ENCODE peak calls at places on chromosomes 7 and 10, in nine cellular contexts. E is heart left ventricle, C is ascending aorta, I is IMR-90, X is fibroblast of lung, N is heart right ventricle, Q is cardiac muscle cell, P is BJ, B is MM.1S. L is an unnamed sample.

GRCh38 chr7:41889472-41889871 is 186.6 kb upstream of the INHBA start:
- DNase-seq in E (no peak), C (no peak), I (no peak), X (no peak), N (no peak), Q (peak; percentile 20), P (no peak), B (no peak), L (no peak)

GRCh38 chr10:58319599-58319998 is 15.2 kb upstream of the UBE2D1 start:
- DNase-seq in E (no peak), C (no peak), I (no peak), X (no peak), N (no peak), Q (no peak), P (no peak), B (no peak), L (no peak)

GRCh38 chr10:71725998-71726672 is 6.6 kb upstream of the C10orf105 start:
- DNase-seq in E (no peak), C (no peak), I (peak; percentile 39), X (peak; percentile 23), N (no peak), Q (no peak), P (no peak), B (peak; percentile 36), L (no peak)

GRCh38 chr10:20683345-20683744 is 213.8 kb downstream of the NEBL start:
- DNase-seq in E (no peak), C (no peak), I (no peak), X (no peak), N (no peak), Q (no peak), P (no peak), B (no peak), L (no peak)

GRCh38 chr7:55552320-55553086 is 19.8 kb downstream of the VOPP1 start:
- DNase-seq in E (peak; percentile 39), C (peak; percentile 51), I (peak; percentile 90), X (peak; percentile 71), N (no peak), Q (no peak), P (no peak), B (peak; percentile 43), L (peak; percentile 58)

GRCh38 chr10:7133270-7133669 is 277.6 kb downstream of the SFMBT2 start:
- DNase-seq in E (no peak), C (no peak), I (no peak), X (no peak), N (no peak), Q (no peak), P (no peak), B (no peak), L (no peak)

GRCh38 chr7:65746398-65746669 is 126.5 kb upstream of the VKORC1L1 start:
- DNase-seq in E (no peak), C (no peak), I (peak; percentile 72), X (peak; percentile 63), N (no peak), Q (no peak), P (no peak), B (no peak), L (no peak)

GRCh38 chr7:113752689-113753088 is 166.1 kb downstream of the PPP1R3A start:
- DNase-seq in E (no peak), C (no peak), I (no peak), X (no peak), N (no peak), Q (no peak), P (no peak), B (no peak), L (no peak)

GRCh38 chr10:44647877-44648542 is 263.1 kb upstream of the CXCL12 start:
- DNase-seq in E (peak; percentile 55), C (no peak), I (peak; percentile 71), X (peak; percentile 71), N (no peak), Q (no peak), P (peak; percentile 56), B (no peak), L (no peak)

GRCh38 chr10:73876971-73877370 is 2.6 kb upstream of the CAMK2G start:
- DNase-seq in E (no peak), C (no peak), I (peak; percentile 58), X (no peak), N (no peak), Q (no peak), P (no peak), B (peak; percentile 1), L (no peak)

GRCh38 chr10:14556285-14556956 is 218.3 kb downstream of the FAM107B start:
- DNase-seq in E (no peak), C (no peak), I (peak; percentile 23), X (peak; percentile 35), N (no peak), Q (peak; percentile 52), P (no peak), B (peak; percentile 97), L (no peak)

GRCh38 chr10:13629116-13629515 is 42.4 kb downstream of the PRPF18 start:
- DNase-seq in E (no peak), C (no peak), I (no peak), X (no peak), N (no peak), Q (no peak), P (peak; percentile 79), B (no peak), L (no peak)

GRCh38 chr10:79201706-79202105 is 132.9 kb downstream of the ZMIZ1 start:
- DNase-seq in E (no peak), C (no peak), I (no peak), X (no peak), N (no peak), Q (no peak), P (no peak), B (no peak), L (no peak)

GRCh38 chr10:30284860-30285594 is 64.1 kb downstream of the MTPAP start:
- DNase-seq in E (no peak), C (no peak), I (no peak), X (no peak), N (no peak), Q (peak; percentile 15), P (no peak), B (peak; percentile 57), L (no peak)

GRCh38 chr10:3464760-3465405 is 292.3 kb upstream of the PITRM1 start:
- DNase-seq in E (no peak), C (no peak), I (peak; percentile 17), X (no peak), N (no peak), Q (no peak), P (no peak), B (no peak), L (no peak)

GRCh38 chr10:68330852-68331454 is 911 bp upstream of the HNRNPH3 start:
- DNase-seq in E (peak; percentile 40), C (no peak), I (peak; percentile 23), X (peak; percentile 54), N (peak; percentile 21), Q (no peak), P (no peak), B (no peak), L (peak; percentile 45)

GRCh38 chr10:43093423-43094090 is 16.7 kb downstream of the RET start:
- DNase-seq in E (no peak), C (no peak), I (peak; percentile 6), X (no peak), N (no peak), Q (peak; percentile 55), P (no peak), B (no peak), L (peak; percentile 49)
- H3K27me3 ChIP-seq in E (no peaks in the 10 kb centered on the region), C (no peaks in the 10 kb centered on the region), I (peaks cover 30% of the 10 kb centered on the region), X (no peaks in the 10 kb centered on the region), N (peaks cover 15% of the 10 kb centered on the region), Q (no peaks in the 10 kb centered on the region), P (peaks cover 2% of the 10 kb centered on the region), B (no peaks in the 10 kb centered on the region), L (no peaks in the 10 kb centered on the region)

DNA sequence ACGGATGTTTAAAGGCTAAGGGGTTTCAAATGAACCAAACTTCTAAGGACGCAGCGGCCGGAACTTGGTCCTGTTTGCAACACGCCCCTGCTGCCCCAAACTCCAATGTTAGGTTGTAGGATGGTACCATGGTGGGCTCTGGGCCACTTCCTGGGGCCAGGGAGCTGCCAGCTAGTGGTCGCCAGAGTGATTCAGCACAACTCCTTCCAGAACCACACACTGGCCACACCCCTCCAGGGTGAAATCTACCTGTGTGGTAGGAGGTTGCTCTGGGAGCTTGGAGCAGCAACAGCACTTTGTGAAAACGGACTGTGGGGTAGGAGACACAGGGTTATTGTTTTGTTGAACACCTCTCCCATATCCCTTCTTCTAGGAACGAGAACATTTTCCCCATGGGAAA is 161.1 kb downstream of the FANK1 start:
- DNase-seq in E (no peak), C (no peak), I (no peak), X (no peak), N (no peak), Q (no peak), P (no peak), B (no peak), L (no peak)
- TF ChIP-seq CTCF in E (no peak), C (no peak), I (no peak), X (no peak), N (no peak), Q (no peak), P (no peak), B (no peak), L (no peak)

GRCh38 chr7:101754432-101755159 is 62.8 kb upstream of the CUX1 start:
- DNase-seq in E (no peak), C (no peak), I (peak; percentile 47), X (peak; percentile 54), N (no peak), Q (no peak), P (no peak), B (peak; percentile 58), L (no peak)
- H3K4me3 ChIP-seq in E (peak overlapping the region; percentile 33), C (peak overlapping the region; percentile 51), I (peak overlapping the region; percentile 71), X (peak overlapping the region; percentile 88), N (peak overlapping the region; percentile 56), Q (no peak overlapping the region), P (peak overlapping the region; percentile 46), B (peak overlapping the region; percentile 61), L (peak overlapping the region; percentile 56)

DNA sequence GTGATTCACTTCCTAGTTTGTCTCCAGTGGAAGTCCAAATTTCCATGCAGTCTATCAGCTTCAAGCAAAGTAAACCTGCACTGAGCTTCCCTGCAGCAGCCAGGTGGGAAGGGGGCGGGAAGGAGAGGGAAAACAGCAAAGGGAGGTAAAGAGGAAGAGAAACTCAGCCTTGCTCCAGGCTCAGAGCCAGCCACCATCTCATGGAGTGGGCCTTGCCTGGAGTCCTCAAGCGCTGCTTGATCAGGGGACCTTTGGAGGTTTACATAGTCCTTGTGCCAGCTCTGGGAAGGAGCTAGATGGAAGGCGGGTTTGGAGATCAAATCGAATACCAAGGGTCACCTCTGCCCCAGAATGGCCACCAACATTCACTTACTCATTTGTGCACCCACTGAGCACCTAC is 7.4 kb downstream of the CRTAC1 start:
- DNase-seq in E (no peak), C (no peak), I (no peak), X (no peak), N (no peak), Q (no peak), P (no peak), B (no peak), L (no peak)
- H3K27me3 ChIP-seq in E (peaks cover under 1% of the 10 kb centered on the region), C (peaks cover 6% of the 10 kb centered on the region), I (peaks cover 22% of the 10 kb centered on the region), X (peaks cover 6% of the 10 kb centered on the region), N (peaks cover 44% of the 10 kb centered on the region), Q (peaks cover 27% of the 10 kb centered on the region), P (peaks cover 6% of the 10 kb centered on the region), B (peaks cover 16% of the 10 kb centered on the region), L (no peaks in the 10 kb centered on the region)

GRCh38 chr7:158760936-158761335 is 56.3 kb upstream of the NCAPG2 start:
- DNase-seq in E (no peak), C (no peak), I (no peak), X (no peak), N (no peak), Q (no peak), P (no peak), B (no peak), L (no peak)
- TF ChIP-seq CTCF in E (no peak), C (no peak), I (peak; percentile 10), X (peak; percentile 17), N (no peak), Q (peak; percentile 6), P (peak; percentile 22), B (no peak), L (no peak)

GRCh38 chr7:40808409-40808942 is 673.7 kb downstream of the SUGCT start:
- DNase-seq in E (no peak), C (no peak), I (peak; percentile 90), X (peak; percentile 85), N (no peak), Q (no peak), P (peak; percentile 98), B (no peak), L (no peak)
- H3K4me3 ChIP-seq in E (no peak overlapping the region), C (no peak overlapping the region), I (no peak overlapping the region), X (no peak overlapping the region), N (no peak overlapping the region), Q (no peak overlapping the region), P (no peak overlapping the region), B (no peak overlapping the region), L (no peak overlapping the region)